ENCODE peak calls at places on chromosomes 16 and 17, in four cellular contexts. P, E, H and N are unnamed samples.

GRCh38 chr16:5845046-5845445 is 747.5 kb upstream of the EEF2KMT start:
- DNase-seq in P (no peak), E (no peak), H (no peak), N (no peak)

GRCh38 chr17:17069849-17070248 is 27.6 kb downstream of the MPRIP start:
- DNase-seq in P (no peak), E (no peak), H (no peak), N (no peak)

GRCh38 chr16:22627043-22627442 is 116.4 kb downstream of the NPIPB5 start:
- DNase-seq in P (no peak), E (no peak), H (no peak), N (no peak)

GRCh38 chr16:57619606-57620315 is 8.7 kb upstream of the ADGRG1 start:
- DNase-seq in P (no peak), E (no peak), H (no peak), N (peak; percentile 2)

GRCh38 chr16:74950511-74950910 is 34.4 kb downstream of the WDR59 start:
- DNase-seq in P (no peak), E (no peak), H (no peak), N (no peak)

GRCh38 chr17:82092995-82093751 is 4.9 kb downstream of the FASN start:
- DNase-seq in P (no peak), E (no peak), H (no peak), N (no peak)

GRCh38 chr17:75683467-75684041 is 16.4 kb downstream of the SAP30BP start:
- DNase-seq in P (peak; percentile 56), E (no peak), H (no peak), N (no peak)

GRCh38 chr17:48995332-48995870 is 1.8 kb upstream of the IGF2BP1 start:
- DNase-seq in P (no peak), E (no peak), H (peak; percentile 33), N (no peak)

GRCh38 chr16:9447195-9447551 is 355.7 kb downstream of the HAPSTR1 start:
- DNase-seq in P (no peak), E (peak; percentile 60), H (no peak), N (no peak)

GRCh38 chr17:61474235-61474927 is 22.2 kb downstream of the TBX4 start:
- DNase-seq in P (no peak), E (no peak), H (no peak), N (no peak)

GRCh38 chr16:68288252-68288650 is 22.5 kb downstream of the SLC7A6OS start:
- DNase-seq in P (no peak), E (no peak), H (no peak), N (no peak)

GRCh38 chr16:84175351-84176081 is 11.3 kb downstream of the TAF1C start:
- DNase-seq in P (peak; percentile 44), E (peak; percentile 43), H (no peak), N (peak; percentile 48)

GRCh38 chr17:8532021-8532420 is 96.3 kb downstream of the NDEL1 start:
- DNase-seq in P (no peak), E (no peak), H (no peak), N (no peak)

GRCh38 chr16:27642753-27643152 is 92.8 kb downstream of the KATNIP start:
- DNase-seq in P (peak; percentile 62), E (no peak), H (no peak), N (no peak)